ENCODE peak calls at places on chromosome 14, in four cellular contexts. One of them, this sample, is unnamed.

GRCh38 chr14:58313699-58314098 is 15.3 kb downstream of the ARID4A start:
- DNase-seq in thyroid gland: no peak
- DNase-seq in heart left ventricle: no peak
- DNase-seq in caudate nucleus: no peak
- DNase-seq in this sample: no peak

GRCh38 chr14:80956105-80956504 is 684 bp downstream of the TSHR start:
- DNase-seq in thyroid gland: no peak
- DNase-seq in heart left ventricle: no peak
- DNase-seq in caudate nucleus: no peak
- DNase-seq in this sample: no peak

GRCh38 chr14:95446470-95446869 is 70.0 kb downstream of the SYNE3 start:
- DNase-seq in thyroid gland: no peak
- DNase-seq in heart left ventricle: no peak
- DNase-seq in caudate nucleus: no peak
- DNase-seq in this sample: no peak

GRCh38 chr14:104821971-104822608 is 21.2 kb downstream of the ZBTB42 start:
- DNase-seq in thyroid gland: no peak
- DNase-seq in heart left ventricle: peak; percentile 11
- DNase-seq in caudate nucleus: no peak
- DNase-seq in this sample: no peak

GRCh38 chr14:36509056-36509917 is 10.7 kb downstream of the NKX2-1 start:
- DNase-seq in thyroid gland: peak; percentile 29
- DNase-seq in heart left ventricle: no peak
- DNase-seq in caudate nucleus: no peak
- DNase-seq in this sample: no peak

GRCh38 chr14:71754422-71755095 is 177.7 kb upstream of the RGS6 start:
- DNase-seq in thyroid gland: no peak
- DNase-seq in heart left ventricle: no peak
- DNase-seq in caudate nucleus: no peak
- DNase-seq in this sample: no peak

GRCh38 chr14:95134304-95134933 is 22.9 kb downstream of the DICER1 start:
- DNase-seq in thyroid gland: no peak
- DNase-seq in heart left ventricle: no peak
- DNase-seq in caudate nucleus: no peak
- DNase-seq in this sample: no peak

GRCh38 chr14:68841030-68841809 is 48.4 kb upstream of the ZFP36L1 start:
- DNase-seq in thyroid gland: no peak
- DNase-seq in heart left ventricle: no peak
- DNase-seq in caudate nucleus: no peak
- DNase-seq in this sample: no peak

GRCh38 chr14:36207500-36207899 is 31.0 kb upstream of the PTCSC3 start:
- DNase-seq in thyroid gland: no peak
- DNase-seq in heart left ventricle: no peak
- DNase-seq in caudate nucleus: no peak
- DNase-seq in this sample: no peak

GRCh38 chr14:105216490-105217247 is 31.7 kb upstream of the BTBD6 start:
- DNase-seq in thyroid gland: no peak
- DNase-seq in heart left ventricle: no peak
- DNase-seq in caudate nucleus: no peak
- DNase-seq in this sample: no peak

GRCh38 chr14:99718031-99718810 is 34.1 kb downstream of the CYP46A1 start:
- DNase-seq in thyroid gland: no peak
- DNase-seq in heart left ventricle: no peak
- DNase-seq in caudate nucleus: no peak
- DNase-seq in this sample: no peak

GRCh38 chr14:60240139-60240856 is 8.7 kb upstream of the PPM1A start:
- DNase-seq in thyroid gland: no peak
- DNase-seq in heart left ventricle: no peak
- DNase-seq in caudate nucleus: no peak
- DNase-seq in this sample: no peak
- H3K27ac ChIP-seq in thyroid gland: no peak overlapping the region
- H3K27ac ChIP-seq in heart left ventricle: no peak overlapping the region
- H3K27ac ChIP-seq in caudate nucleus: no peak overlapping the region
- H3K27ac ChIP-seq in this sample: no peak overlapping the region

DNA sequence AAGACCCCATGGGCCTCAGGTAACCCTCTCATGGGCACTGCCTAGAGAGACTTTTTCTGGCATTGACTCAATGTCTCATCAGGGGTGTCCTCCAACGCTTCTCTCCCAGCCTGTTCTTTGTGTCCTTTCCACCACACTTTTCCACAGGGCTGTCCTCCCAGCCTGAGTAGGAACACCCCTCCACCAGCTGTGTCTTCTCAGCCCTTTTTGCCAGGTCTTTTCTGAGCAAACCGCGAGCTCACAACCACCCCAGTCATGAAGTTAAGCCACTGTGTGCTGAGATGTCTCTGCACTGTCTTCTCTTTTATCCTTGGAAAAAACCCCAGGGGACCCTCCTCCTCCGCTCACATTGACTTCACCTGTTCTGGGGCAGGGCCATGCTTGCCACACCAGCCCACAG is 50.2 kb upstream of the PNMA1 start:
- DNase-seq in thyroid gland: no peak
- DNase-seq in heart left ventricle: no peak
- DNase-seq in caudate nucleus: no peak
- DNase-seq in this sample: no peak
- H3K27ac ChIP-seq in thyroid gland: peak overlapping the region; percentile 97
- H3K27ac ChIP-seq in heart left ventricle: peak overlapping the region; percentile 100
- H3K27ac ChIP-seq in caudate nucleus: peak overlapping the region; percentile 36
- H3K27ac ChIP-seq in this sample: no peak overlapping the region

GRCh38 chr14:70666364-70666691 is 24.6 kb downstream of the TTC9 start:
- DNase-seq in thyroid gland: no peak
- DNase-seq in heart left ventricle: no peak
- DNase-seq in caudate nucleus: no peak
- DNase-seq in this sample: no peak
- H3K27ac ChIP-seq in thyroid gland: peak overlapping the region; percentile 93
- H3K27ac ChIP-seq in heart left ventricle: no peak overlapping the region
- H3K27ac ChIP-seq in caudate nucleus: no peak overlapping the region
- H3K27ac ChIP-seq in this sample: peak overlapping the region; percentile 5

GRCh38 chr14:44960646-44961045 is 1.1 kb downstream of the KLHL28 start:
- DNase-seq in thyroid gland: no peak
- DNase-seq in heart left ventricle: no peak
- DNase-seq in caudate nucleus: no peak
- DNase-seq in this sample: no peak

GRCh38 chr14:44961151-44961729 is 507 bp downstream of the KLHL28 start:
- DNase-seq in thyroid gland: peak; percentile 66
- DNase-seq in heart left ventricle: peak; percentile 61
- DNase-seq in caudate nucleus: no peak
- DNase-seq in this sample: peak; percentile 37

GRCh38 chr14:44959538-44959937 is 2.2 kb downstream of the KLHL28 start:
- DNase-seq in thyroid gland: no peak
- DNase-seq in heart left ventricle: no peak
- DNase-seq in caudate nucleus: no peak
- DNase-seq in this sample: no peak

GRCh38 chr14:44961730-44962572 is at the start of the genes KLHL28 and TOGARAM1:
- DNase-seq in thyroid gland: peak; percentile 99
- DNase-seq in heart left ventricle: peak; percentile 98
- DNase-seq in caudate nucleus: peak; percentile 99
- DNase-seq in this sample: peak; percentile 90

GRCh38 chr14:44960146-44960545 is 1.6 kb downstream of the KLHL28 start:
- DNase-seq in thyroid gland: no peak
- DNase-seq in heart left ventricle: no peak
- DNase-seq in caudate nucleus: no peak
- DNase-seq in this sample: no peak
- H3K27ac ChIP-seq in thyroid gland: no peak overlapping the region
- H3K27ac ChIP-seq in heart left ventricle: peak overlapping the region; percentile 93
- H3K27ac ChIP-seq in caudate nucleus: no peak overlapping the region
- H3K27ac ChIP-seq in this sample: no peak overlapping the region

DNA sequence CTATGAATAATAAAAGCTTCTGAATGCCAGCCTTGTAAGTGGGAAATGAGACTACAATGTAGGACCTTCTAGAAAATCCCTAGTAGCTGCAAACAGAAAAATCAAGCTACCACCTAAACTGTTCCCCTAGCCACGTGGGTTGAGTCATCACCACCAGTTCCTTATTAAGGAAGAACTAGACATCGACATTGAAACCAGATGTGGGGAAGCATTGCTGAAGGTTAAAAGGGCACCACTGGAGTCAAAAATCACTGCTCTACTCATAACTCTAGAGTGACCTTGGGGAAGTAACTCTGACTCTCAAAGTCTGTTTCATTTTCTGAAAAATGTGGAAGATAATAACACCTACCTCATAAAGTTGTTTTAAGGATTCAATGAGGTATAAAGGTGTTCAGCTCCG is 9.4 kb upstream of the CNIH1 start:
- DNase-seq in thyroid gland: no peak
- DNase-seq in heart left ventricle: no peak
- DNase-seq in caudate nucleus: no peak
- DNase-seq in this sample: no peak
- H3K27ac ChIP-seq in thyroid gland: no peak overlapping the region
- H3K27ac ChIP-seq in heart left ventricle: no peak overlapping the region
- H3K27ac ChIP-seq in caudate nucleus: no peak overlapping the region
- H3K27ac ChIP-seq in this sample: no peak overlapping the region

GRCh38 chr14:90567191-90567590 is 170.4 kb downstream of the CALM1 start:
- DNase-seq in thyroid gland: no peak
- DNase-seq in heart left ventricle: no peak
- DNase-seq in caudate nucleus: peak; percentile 55
- DNase-seq in this sample: no peak

GRCh38 chr14:90569201-90569600 is 172.4 kb downstream of the CALM1 start:
- DNase-seq in thyroid gland: no peak
- DNase-seq in heart left ventricle: no peak
- DNase-seq in caudate nucleus: no peak
- DNase-seq in this sample: no peak

GRCh38 chr14:90566481-90566880 is 169.7 kb downstream of the CALM1 start:
- DNase-seq in thyroid gland: no peak
- DNase-seq in heart left ventricle: no peak
- DNase-seq in caudate nucleus: no peak
- DNase-seq in this sample: no peak

GRCh38 chr14:90568405-90568804 is 171.6 kb downstream of the CALM1 start:
- DNase-seq in thyroid gland: no peak
- DNase-seq in heart left ventricle: no peak
- DNase-seq in caudate nucleus: no peak
- DNase-seq in this sample: no peak

GRCh38 chr14:90567991-90568390 is 171.2 kb downstream of the CALM1 start:
- DNase-seq in thyroid gland: no peak
- DNase-seq in heart left ventricle: no peak
- DNase-seq in caudate nucleus: peak; percentile 47
- DNase-seq in this sample: no peak
- H3K27ac ChIP-seq in thyroid gland: no peak overlapping the region
- H3K27ac ChIP-seq in heart left ventricle: peak overlapping the region; percentile 77
- H3K27ac ChIP-seq in caudate nucleus: peak overlapping the region; percentile 97
- H3K27ac ChIP-seq in this sample: no peak overlapping the region